ENCODE peak calls at places on chromosome X, in six cellular contexts. A, Y, I, E, C and W are unnamed samples.

GRCh38 chrX:138711399-138712347 is at the start of gene FGF13:
- DNase-seq in E (no peak), Y (no peak), C (peak; percentile 35), A (peak; percentile 90), I (peak; percentile 24), W (no peak)

GRCh38 chrX:68718443-68718820 is 71.0 kb downstream of the STARD8 start:
- DNase-seq in I (no peak), Y (no peak), E (no peak), C (no peak), A (no peak), W (no peak)

GRCh38 chrX:14802943-14803710 is 69.7 kb downstream of the FANCB start:
- DNase-seq in C (no peak), E (no peak), A (no peak), I (no peak), Y (no peak), W (no peak)

GRCh38 chrX:153969904-153970397 is 1.7 kb downstream of the HCFC1 start:
- DNase-seq in A (no peak), Y (peak; percentile 18), C (peak; percentile 59), I (no peak), E (no peak), W (no peak)

GRCh38 chrX:12825801-12826200 is 34.6 kb downstream of the PRPS2 start:
- DNase-seq in E (no peak), I (no peak), A (no peak), C (no peak), Y (peak; percentile 57), W (no peak)

GRCh38 chrX:24918715-24919114 is 97.0 kb downstream of the ARX start:
- DNase-seq in Y (no peak), A (no peak), E (no peak), C (no peak), I (no peak), W (no peak)

GRCh38 chrX:54386314-54386713 is 28.5 kb upstream of the WNK3 start:
- DNase-seq in I (no peak), Y (no peak), E (no peak), A (no peak), C (no peak), W (no peak)

GRCh38 chrX:73903941-73904340 is 340.9 kb downstream of the CHIC1 start:
- DNase-seq in C (no peak), A (no peak), E (no peak), I (no peak), Y (no peak), W (no peak)

GRCh38 chrX:154125356-154126040 is 18.5 kb upstream of the OPN1LW start:
- DNase-seq in C (no peak), E (no peak), Y (no peak), I (no peak), A (no peak), W (no peak)

GRCh38 chrX:118730500-118731247 is 3.3 kb downstream of the IL13RA1 start:
- DNase-seq in C (no peak), Y (peak; percentile 64), E (no peak), I (no peak), A (no peak), W (no peak)

GRCh38 chrX:12974217-12974796 is 603 bp upstream of the TMSB4X start:
- DNase-seq in I (peak; percentile 84), Y (peak; percentile 57), C (peak; percentile 46), E (no peak), A (no peak), W (peak; percentile 32)

GRCh38 chrX:24479924-24480722 is 15.0 kb downstream of the PDK3 start:
- DNase-seq in C (no peak), E (peak; percentile 72), Y (no peak), A (no peak), I (no peak), W (peak; percentile 48)

GRCh38 chrX:105098201-105098600 is 122.3 kb downstream of the TEX13A start:
- DNase-seq in Y (no peak), A (no peak), E (no peak), C (no peak), I (no peak), W (no peak)

GRCh38 chrX:13937370-13938052 is 92.2 kb downstream of the GEMIN8 start:
- DNase-seq in A (peak; percentile 69), C (peak; percentile 44), Y (peak; percentile 74), I (no peak), E (no peak), W (no peak)

GRCh38 chrX:97416461-97416860 is 532.8 kb downstream of the RPA4 start:
- DNase-seq in C (no peak), I (no peak), Y (no peak), A (no peak), E (no peak), W (no peak)

GRCh38 chrX:104411800-104412199 is 154.2 kb upstream of the IL1RAPL2 start:
- DNase-seq in E (no peak), A (no peak), I (no peak), C (no peak), Y (no peak), W (no peak)

GRCh38 chrX:50430917-50431316 is 39.7 kb downstream of the DGKK start:
- DNase-seq in Y (no peak), C (no peak), E (no peak), A (no peak), I (no peak), W (no peak)

GRCh38 chrX:151386838-151387459 is 10.1 kb upstream of the VMA21 start:
- DNase-seq in A (no peak), C (no peak), Y (no peak), I (no peak), E (no peak), W (no peak)
- H3K9me3 ChIP-seq in A (no peaks in the 10 kb centered on the region), C (no peaks in the 10 kb centered on the region), Y (no peaks in the 10 kb centered on the region), I (no peaks in the 10 kb centered on the region), E (no peaks in the 10 kb centered on the region), W (no peaks in the 10 kb centered on the region)

GRCh38 chrX:20441123-20441522 is 174.4 kb upstream of the RPS6KA3 start:
- DNase-seq in E (no peak), C (no peak), Y (no peak), A (no peak), I (no peak), W (no peak)
- H3K9me3 ChIP-seq in E (no peaks in the 10 kb centered on the region), C (no peaks in the 10 kb centered on the region), Y (no peaks in the 10 kb centered on the region), A (no peaks in the 10 kb centered on the region), I (no peaks in the 10 kb centered on the region), W (no peaks in the 10 kb centered on the region)

GRCh38 chrX:135324463-135324862 is 15.2 kb downstream of the ETDC start:
- DNase-seq in Y (no peak), I (no peak), E (no peak), A (no peak), C (no peak), W (no peak)

GRCh38 chrX:135331525-135331924 is 22.2 kb downstream of the ETDC start:
- DNase-seq in I (no peak), C (no peak), E (no peak), A (no peak), Y (no peak), W (no peak)

GRCh38 chrX:135328421-135329005 is 19.2 kb downstream of the ETDC start:
- DNase-seq in E (no peak), I (no peak), A (no peak), C (no peak), Y (peak; percentile 21), W (no peak)

GRCh38 chrX:135330709-135331108 is 21.4 kb downstream of the ETDC start:
- DNase-seq in Y (no peak), C (no peak), A (no peak), I (no peak), E (no peak), W (no peak)

DNA sequence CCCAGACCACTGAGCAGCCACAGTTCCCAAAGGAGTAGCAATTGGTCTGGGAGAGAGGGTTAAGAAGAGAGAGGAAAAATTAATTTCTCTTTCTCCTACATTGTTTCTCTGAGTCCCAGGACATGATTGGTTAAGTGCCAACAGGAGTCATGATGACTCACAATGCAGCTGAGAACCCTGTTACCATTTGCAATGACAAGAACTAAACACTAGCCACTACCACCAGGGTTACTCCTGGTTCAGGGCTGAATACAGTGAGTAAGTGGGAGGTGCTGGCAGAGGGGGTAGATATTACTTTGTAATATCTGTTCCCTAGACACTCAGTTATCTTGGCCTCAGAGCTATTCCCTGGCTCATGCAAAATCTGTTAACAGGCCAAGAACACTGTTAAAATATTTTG is 18.0 kb downstream of the ETDC start:
- DNase-seq in A (no peak), I (peak; percentile 9), C (no peak), Y (peak; percentile 87), E (no peak), W (no peak)
- H3K9me3 ChIP-seq in A (no peaks in the 10 kb centered on the region), I (no peaks in the 10 kb centered on the region), C (no peaks in the 10 kb centered on the region), Y (no peaks in the 10 kb centered on the region), E (peaks cover 4% of the 10 kb centered on the region), W (no peaks in the 10 kb centered on the region)

GRCh38 chrX:63746715-63747114 is 38.3 kb downstream of the ARHGEF9 start:
- DNase-seq in Y (no peak), I (no peak), E (no peak), C (no peak), A (no peak), W (no peak)
- H3K9me3 ChIP-seq in Y (no peaks in the 10 kb centered on the region), I (no peaks in the 10 kb centered on the region), E (no peaks in the 10 kb centered on the region), C (no peaks in the 10 kb centered on the region), A (no peaks in the 10 kb centered on the region), W (no peaks in the 10 kb centered on the region)

GRCh38 chrX:150163181-150163930 is 199.8 kb upstream of the MAMLD1 start:
- DNase-seq in A (no peak), C (no peak), I (no peak), Y (no peak), E (no peak), W (no peak)
- H3K9me3 ChIP-seq in A (no peaks in the 10 kb centered on the region), C (no peaks in the 10 kb centered on the region), I (no peaks in the 10 kb centered on the region), Y (no peaks in the 10 kb centered on the region), E (no peaks in the 10 kb centered on the region), W (no peaks in the 10 kb centered on the region)

GRCh38 chrX:125620715-125621587 is 301.3 kb downstream of the TEX13C start:
- DNase-seq in E (no peak), A (no peak), C (no peak), Y (no peak), I (no peak), W (no peak)
- H3K9me3 ChIP-seq in E (no peaks in the 10 kb centered on the region), A (no peaks in the 10 kb centered on the region), C (no peaks in the 10 kb centered on the region), Y (no peaks in the 10 kb centered on the region), I (no peaks in the 10 kb centered on the region), W (no peaks in the 10 kb centered on the region)

GRCh38 chrX:67652581-67652980 is 108.8 kb downstream of the AR start:
- DNase-seq in Y (no peak), E (no peak), I (no peak), A (no peak), C (no peak), W (no peak)
- H3K9me3 ChIP-seq in Y (no peaks in the 10 kb centered on the region), E (no peaks in the 10 kb centered on the region), I (no peaks in the 10 kb centered on the region), A (peaks cover 2% of the 10 kb centered on the region), C (no peaks in the 10 kb centered on the region), W (no peaks in the 10 kb centered on the region)

GRCh38 chrX:152025656-152026440 is 51.4 kb upstream of the GABRE start:
- DNase-seq in C (no peak), E (no peak), Y (peak; percentile 70), A (no peak), I (no peak), W (no peak)

GRCh38 chrX:152024710-152025109 is 50.2 kb upstream of the GABRE start:
- DNase-seq in A (no peak), C (no peak), Y (no peak), I (no peak), E (no peak), W (no peak)

DNA sequence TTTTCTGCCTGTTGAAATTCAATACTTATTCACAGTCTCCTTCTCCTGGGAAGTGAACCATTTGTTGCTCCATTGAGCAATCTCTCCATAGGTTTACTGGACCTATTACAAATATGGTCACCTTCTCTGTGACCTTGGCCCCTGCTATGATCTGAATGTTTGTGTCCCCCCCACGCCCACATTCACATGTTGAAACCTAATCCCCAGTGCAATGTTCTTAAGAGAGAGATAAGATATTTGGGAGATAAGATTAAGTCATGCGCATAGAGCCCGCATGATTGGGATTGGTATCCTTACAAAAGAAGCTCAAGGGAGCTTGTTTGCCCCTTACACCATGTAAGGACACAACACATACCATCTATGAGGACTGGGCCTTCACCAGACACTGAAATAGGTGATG is 54.1 kb upstream of the GABRE start:
- DNase-seq in C (no peak), I (no peak), Y (no peak), E (no peak), A (no peak), W (no peak)
- H3K9me3 ChIP-seq in C (no peaks in the 10 kb centered on the region), I (no peaks in the 10 kb centered on the region), Y (no peaks in the 10 kb centered on the region), E (no peaks in the 10 kb centered on the region), A (no peaks in the 10 kb centered on the region), W (no peaks in the 10 kb centered on the region)